ENCODE peak calls at places on chromosomes 13 and 19, in six cellular contexts. W is ELF-1; Z is NCI-H1417; H is T-helper 17 cell; X is stimulated activated CD4-positive, alpha-beta T cell treated with anti-CD3 and anti-CD28 coated beads, Interleukin-2, amount 100 ng/mL, for 24 hours; D is myocyte. S is an unnamed sample.

GRCh38 chr13:114219406-114219805 is 15.3 kb upstream of the CDC16 start:
- DNase-seq in H (no peak), X (no peak), Z (no peak), D (no peak), W (no peak), S (no peak)

GRCh38 chr19:6811906-6812305 is 39.4 kb downstream of the VAV1 start:
- DNase-seq in X (no peak), D (peak), Z (peak), H (no peak), W (no peak), S (no peak)

GRCh38 chr13:73941752-73942151 is 192.5 kb downstream of the KLF12 start:
- DNase-seq in X (no peak), W (no peak), Z (no peak), D (no peak), H (no peak), S (no peak)

GRCh38 chr19:44356383-44357111 is at the start of gene ZNF112:
- DNase-seq in X (peak), W (peak), Z (peak), D (peak), H (no peak), S (peak)

GRCh38 chr13:101242720-101243119 is 173.6 kb downstream of the NALCN start:
- DNase-seq in D (no peak), W (no peak), X (no peak), Z (no peak), H (no peak), S (no peak)

GRCh38 chr19:1421958-1422305 is 14.5 kb downstream of the DAZAP1 start:
- DNase-seq in X (no peak), W (no peak), H (no peak), Z (no peak), D (peak), S (no peak)

GRCh38 chr19:5250127-5250659 is 90.4 kb downstream of the PTPRS start:
- DNase-seq in Z (no peak), D (no peak), W (no peak), H (no peak), X (no peak), S (peak)

GRCh38 chr13:44312898-44313551 is 60.6 kb upstream of the SERP2 start:
- DNase-seq in D (peak), W (no peak), Z (no peak), X (no peak), H (no peak), S (no peak)

GRCh38 chr19:1590641-1591397 is 1.8 kb downstream of the MBD3 start:
- DNase-seq in Z (no peak), D (peak), X (peak), W (peak), H (no peak), S (no peak)

GRCh38 chr19:55080121-55080914 is 4.6 kb downstream of the EPS8L1 start:
- DNase-seq in Z (peak), D (peak), X (peak), W (peak), H (peak), S (peak)

GRCh38 chr19:56597696-56598095 is 2.6 kb downstream of the ZNF71 start:
- DNase-seq in D (no peak), Z (no peak), X (no peak), W (no peak), H (no peak), S (no peak)

GRCh38 chr19:55670280-55671053 is 4.6 kb upstream of the EPN1 start:
- DNase-seq in D (no peak), W (no peak), X (no peak), H (no peak), Z (no peak), S (no peak)

GRCh38 chr13:101698400-101698799 is 245.9 kb downstream of the ITGBL1 start:
- DNase-seq in W (no peak), X (no peak), D (no peak), H (no peak), Z (no peak), S (no peak)

GRCh38 chr13:66660013-66660804 is 569.9 kb downstream of the PCDH9 start:
- DNase-seq in Z (no peak), X (no peak), W (no peak), H (no peak), D (peak), S (no peak)

GRCh38 chr19:6087074-6087506 is 23.2 kb downstream of the RFX2 start:
- DNase-seq in H (no peak), X (no peak), Z (peak), W (peak), D (peak), S (no peak)

GRCh38 chr19:15672580-15673175 is at the start of gene CYP4F12:
- DNase-seq in Z (no peak), D (no peak), W (no peak), H (no peak), X (peak), S (peak)

GRCh38 chr13:50348402-50348801 is 333.2 kb downstream of the KCNRG start:
- DNase-seq in Z (no peak), D (no peak), H (no peak), X (no peak), W (no peak), S (no peak)

GRCh38 chr13:43057653-43058317 is 34.4 kb downstream of the DNAJC15 start:
- DNase-seq in Z (peak), W (peak), H (peak), D (no peak), X (no peak), S (no peak)

GRCh38 chr19:53388168-53388567 is 6.8 kb upstream of the ZNF765 start:
- DNase-seq in H (no peak), W (no peak), X (no peak), Z (no peak), D (peak), S (no peak)

GRCh38 chr19:19956431-19957075 is 55.8 kb downstream of the ZNF93 start:
- DNase-seq in Z (no peak), H (no peak), X (peak), D (no peak), W (peak), S (no peak)

GRCh38 chr19:30256510-30256850 is 115.7 kb upstream of the ZNF536 start:
- DNase-seq in W (no peak), X (no peak), Z (no peak), H (no peak), D (no peak), S (no peak)

GRCh38 chr13:46622013-46622917 is 69.3 kb downstream of the LRCH1 start:
- DNase-seq in Z (no peak), D (no peak), X (no peak), H (no peak), W (no peak), S (no peak)

GRCh38 chr19:46845959-46846459 is 4.6 kb downstream of the AP2S1 start:
- DNase-seq in Z (no peak), X (no peak), D (no peak), H (no peak), W (no peak), S (no peak)

GRCh38 chr13:101673360-101674105 is 221.1 kb downstream of the ITGBL1 start:
- DNase-seq in X (no peak), D (no peak), W (no peak), H (no peak), Z (no peak), S (no peak)

GRCh38 chr19:49976496-49976895 is 15.5 kb upstream of the SIGLEC11 start:
- DNase-seq in H (no peak), X (no peak), D (no peak), Z (no peak), W (no peak), S (no peak)

GRCh38 chr19:52601025-52601973 is 31.2 kb downstream of the ZNF701 start:
- DNase-seq in H (peak), D (peak), W (peak), X (peak), Z (peak), S (peak)

GRCh38 chr13:30910676-30911075 is 4.6 kb downstream of the MEDAG start:
- DNase-seq in W (no peak), Z (no peak), D (no peak), X (no peak), H (no peak), S (no peak)

GRCh38 chr19:36030264-36031148 is 2.2 kb downstream of the CLIP3 start:
- DNase-seq in H (no peak), W (no peak), D (peak), Z (no peak), X (no peak), S (no peak)

GRCh38 chr19:17246681-17247425 is 1.1 kb upstream of the NR2F6 start:
- DNase-seq in H (no peak), D (no peak), Z (no peak), W (peak), X (no peak), S (no peak)

GRCh38 chr19:48900477-48901452 is 653 bp downstream of the NUCB1 start:
- DNase-seq in W (no peak), X (peak), H (no peak), D (peak), Z (no peak), S (no peak)

GRCh38 chr19:52494518-52494917 is 33.0 kb upstream of the ZNF808 start:
- DNase-seq in W (no peak), D (no peak), Z (no peak), X (no peak), H (no peak), S (no peak)

GRCh38 chr19:5434970-5435641 is 20.1 kb upstream of the ZNRF4 start:
- DNase-seq in H (no peak), W (no peak), D (no peak), Z (no peak), X (peak), S (no peak)

GRCh38 chr19:2532252-2533071 is 56.5 kb downstream of the GADD45B start:
- DNase-seq in H (no peak), W (no peak), X (no peak), D (peak), Z (no peak), S (no peak)

GRCh38 chr13:49560270-49561063 is 24.9 kb downstream of the RCBTB1 start:
- DNase-seq in D (no peak), H (no peak), Z (no peak), X (no peak), W (peak), S (peak)

GRCh38 chr13:112785419-112785856 is 95.6 kb downstream of the ATP11A start:
- DNase-seq in D (no peak), Z (no peak), H (no peak), X (no peak), W (no peak), S (no peak)

GRCh38 chr19:5801796-5802616 is 2.9 kb upstream of the NRTN start:
- DNase-seq in X (no peak), H (no peak), Z (peak), D (no peak), W (no peak), S (no peak)